ENCODE peak calls at places on chromosomes 5 and 9, in nine cellular contexts. I, Y, R, X, F, M, D, W and U are unnamed samples.

GRCh38 chr5:138444078-138444773 is 5.4 kb downstream of the REEP2 start:
- DNase-seq in W (no peak), D (peak), F (no peak), M (no peak), R (no peak), X (no peak), Y (no peak), I (no peak), U (no peak)

GRCh38 chr9:116262421-116262820 is 108.8 kb downstream of the PAPPA start:
- DNase-seq in W (no peak), Y (no peak), X (no peak), D (no peak), M (no peak), F (no peak), R (no peak), I (no peak), U (no peak)

GRCh38 chr5:82363524-82363923 is 85.4 kb upstream of the RPS23 start:
- DNase-seq in D (no peak), Y (no peak), W (no peak), I (no peak), M (no peak), R (no peak), X (no peak), F (no peak), U (no peak)

GRCh38 chr5:82749453-82749852 is 327.7 kb downstream of the TMEM167A start:
- DNase-seq in F (no peak), Y (no peak), W (no peak), X (no peak), I (no peak), M (no peak), D (no peak), R (peak), U (no peak)

GRCh38 chr9:98726735-98727134 is 18.0 kb upstream of the GABBR2 start:
- DNase-seq in R (peak), F (peak), Y (no peak), I (no peak), W (no peak), M (no peak), X (peak), D (no peak), U (no peak)

GRCh38 chr9:92378825-92379535 is 25.4 kb downstream of the OGN start:
- DNase-seq in W (no peak), F (no peak), I (no peak), R (no peak), M (no peak), D (no peak), X (no peak), Y (no peak), U (no peak)

GRCh38 chr9:27151693-27152397 is 42.8 kb downstream of the TEK start:
- DNase-seq in W (no peak), I (no peak), X (peak), M (no peak), F (peak), Y (no peak), R (peak), D (no peak), U (no peak)

GRCh38 chr5:11737010-11737409 is 167.2 kb downstream of the CTNND2 start:
- DNase-seq in W (no peak), F (no peak), M (no peak), Y (no peak), R (no peak), D (no peak), X (no peak), I (no peak), U (no peak)

GRCh38 chr5:67021031-67021430 is 175.6 kb downstream of the CD180 start:
- DNase-seq in W (no peak), R (no peak), Y (no peak), F (no peak), X (no peak), I (no peak), D (no peak), M (no peak), U (no peak)

GRCh38 chr9:133171161-133171955 is 7.6 kb upstream of the GBGT1 start:
- DNase-seq in R (no peak), D (no peak), W (no peak), M (peak), X (no peak), F (no peak), Y (no peak), I (no peak), U (peak)

GRCh38 chr5:62017092-62017491 is 288.9 kb upstream of the KIF2A start:
- DNase-seq in X (peak), D (no peak), F (peak), Y (no peak), I (no peak), M (no peak), R (no peak), W (no peak), U (no peak)

GRCh38 chr5:143509758-143510221 is 106.3 kb upstream of the NR3C1 start:
- DNase-seq in F (no peak), W (no peak), R (no peak), Y (peak), D (peak), X (no peak), I (no peak), M (no peak), U (peak)

GRCh38 chr5:168992687-168993086 is 308.3 kb downstream of the SLIT3 start:
- DNase-seq in D (no peak), F (no peak), Y (no peak), R (no peak), I (no peak), M (no peak), X (no peak), W (no peak), U (no peak)

GRCh38 chr9:123327697-123328100 is 28.3 kb upstream of the CRB2 start:
- DNase-seq in I (no peak), F (no peak), W (peak), M (peak), R (no peak), D (no peak), Y (no peak), X (no peak), U (no peak)

GRCh38 chr9:131545786-131546335 is 538 bp downstream of the PRRT1B start:
- DNase-seq in Y (no peak), W (no peak), R (no peak), F (no peak), X (no peak), I (no peak), M (peak), D (no peak), U (no peak)

GRCh38 chr5:100901851-100902341 is 1.2 kb downstream of the ST8SIA4 start:
- DNase-seq in M (peak), W (no peak), F (peak), D (peak), I (no peak), R (peak), Y (peak), X (peak), U (peak)

GRCh38 chr9:97861148-97861475 is 8.1 kb downstream of the FOXE1 start:
- DNase-seq in I (no peak), R (no peak), Y (no peak), D (no peak), W (no peak), X (no peak), M (no peak), F (no peak), U (no peak)

GRCh38 chr5:80216753-80217596 is 38.9 kb downstream of the SERINC5 start:
- DNase-seq in D (no peak), X (no peak), I (peak), M (no peak), F (no peak), Y (no peak), R (peak), W (no peak), U (no peak)

GRCh38 chr5:96880402-96881164 is 4.3 kb downstream of the ERAP2 start:
- DNase-seq in F (no peak), X (peak), R (peak), W (no peak), M (no peak), I (no peak), D (no peak), Y (no peak), U (no peak)

GRCh38 chr9:86902606-86903460 is 44.5 kb downstream of the GAS1 start:
- DNase-seq in R (no peak), Y (no peak), W (no peak), M (no peak), X (peak), I (peak), F (no peak), D (no peak), U (no peak)

GRCh38 chr9:109182940-109183798 is 16.1 kb upstream of the FRRS1L start:
- DNase-seq in Y (peak), D (peak), R (peak), I (no peak), M (peak), X (peak), W (peak), F (no peak), U (peak)

GRCh38 chr5:78533356-78533755 is 115.2 kb downstream of the LHFPL2 start:
- DNase-seq in I (no peak), W (no peak), R (peak), M (no peak), D (peak), Y (no peak), X (peak), F (no peak), U (no peak)

GRCh38 chr5:855771-856530 is 5.2 kb upstream of the ZDHHC11 start:
- DNase-seq in F (no peak), W (no peak), M (no peak), X (no peak), I (peak), D (no peak), Y (no peak), R (no peak), U (no peak)

GRCh38 chr5:122332589-122333555 is 20.8 kb downstream of the SNCAIP start:
- DNase-seq in Y (no peak), F (no peak), X (peak), M (no peak), R (no peak), I (no peak), D (no peak), W (no peak), U (no peak)

GRCh38 chr5:53338971-53339370 is 141.5 kb upstream of the FST start:
- DNase-seq in X (no peak), R (no peak), Y (no peak), M (no peak), F (no peak), D (no peak), W (no peak), I (no peak), U (no peak)

GRCh38 chr5:95712347-95712958 is 18.7 kb upstream of the RHOBTB3 start:
- DNase-seq in I (no peak), R (peak), F (no peak), Y (no peak), X (peak), D (no peak), M (no peak), W (peak), U (no peak)

GRCh38 chr9:113892861-113893491 is 16.9 kb downstream of the ZNF618 start:
- DNase-seq in M (no peak), D (no peak), I (no peak), X (peak), R (no peak), Y (no peak), F (no peak), W (no peak), U (no peak)

GRCh38 chr9:113895526-113895925 is 19.4 kb downstream of the ZNF618 start:
- DNase-seq in D (no peak), W (no peak), R (peak), I (no peak), M (no peak), F (no peak), Y (no peak), X (peak), U (no peak)

GRCh38 chr9:113890693-113891092 is 14.6 kb downstream of the ZNF618 start:
- DNase-seq in R (no peak), X (no peak), F (no peak), M (no peak), W (no peak), Y (no peak), D (no peak), I (no peak), U (no peak)

GRCh38 chr9:113896713-113897112 is 20.6 kb downstream of the ZNF618 start:
- DNase-seq in D (no peak), I (no peak), X (no peak), Y (no peak), M (no peak), R (no peak), W (no peak), F (no peak), U (no peak)

DNA sequence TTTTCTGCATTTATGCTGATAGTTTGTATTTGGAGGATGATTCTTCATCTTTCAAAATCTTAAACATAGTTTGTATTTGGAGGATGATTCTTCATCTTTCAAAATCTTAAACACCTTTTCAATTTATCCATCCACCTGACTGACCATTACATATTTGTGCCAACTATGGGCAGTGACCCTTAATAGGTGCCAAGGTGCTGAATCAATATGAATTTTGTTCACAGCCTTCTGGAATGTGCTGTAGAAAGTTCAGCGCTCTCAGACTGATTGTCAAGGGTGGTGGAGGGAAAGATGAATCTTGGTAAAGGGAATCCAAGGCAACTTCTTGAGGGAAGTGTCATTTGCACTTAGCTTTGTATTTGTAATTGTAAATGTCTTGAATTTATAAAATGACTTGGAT is 18.1 kb downstream of the ZNF618 start:
- DNase-seq in M (no peak), W (no peak), Y (no peak), X (no peak), R (no peak), F (no peak), I (no peak), D (no peak), U (no peak)
- TF ChIP-seq CTCF in M (no peak), W (no peak), Y (no peak), X (no peak), R (no peak), F (no peak), I (no peak), D (no peak), U (no peak)

GRCh38 chr5:98825582-98826375 is 52.3 kb downstream of the RGMB start:
- DNase-seq in M (no peak), D (no peak), W (no peak), F (no peak), Y (no peak), I (no peak), R (no peak), X (no peak), U (no peak)

GRCh38 chr5:98827862-98828261 is 54.4 kb downstream of the RGMB start:
- DNase-seq in I (no peak), W (no peak), Y (no peak), D (no peak), F (no peak), X (no peak), M (no peak), R (no peak), U (no peak)

DNA sequence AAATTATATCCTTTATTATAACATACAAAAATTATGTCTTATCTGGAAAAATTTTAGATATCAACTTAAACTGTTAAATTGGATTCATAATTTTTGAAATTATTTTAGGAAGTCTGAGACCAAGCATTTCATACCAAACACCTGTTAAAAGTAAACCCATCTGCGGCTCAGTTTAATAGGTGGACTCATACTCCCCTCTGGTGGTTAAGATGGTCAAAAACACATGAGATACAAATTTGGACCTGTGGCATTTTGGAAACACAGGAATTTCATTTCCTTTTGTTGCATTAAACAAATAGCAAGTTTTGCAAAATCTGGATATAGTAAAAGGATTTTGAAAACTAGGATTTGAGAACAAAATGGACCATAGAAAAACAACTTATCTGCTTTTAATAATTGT is 53.7 kb downstream of the RGMB start:
- DNase-seq in F (peak), W (peak), M (no peak), I (no peak), R (peak), D (no peak), X (peak), Y (no peak), U (no peak)
- TF ChIP-seq CTCF in F (peak), W (peak), M (peak), I (peak), R (peak), D (peak), X (peak), Y (peak), U (no peak)

GRCh38 chr5:92644271-92644886 is 936.6 kb downstream of the NR2F1-AS1 start:
- DNase-seq in F (no peak), W (no peak), D (no peak), M (no peak), I (no peak), X (no peak), R (peak), Y (no peak), U (no peak)
- TF ChIP-seq CTCF in F (no peak), W (no peak), D (no peak), M (no peak), I (no peak), X (peak), R (peak), Y (no peak), U (no peak)

GRCh38 chr5:127373858-127374491 is 83.4 kb downstream of the MEGF10 start:
- DNase-seq in Y (no peak), I (no peak), M (no peak), X (no peak), R (no peak), W (no peak), F (no peak), D (no peak), U (no peak)
- TF ChIP-seq CTCF in Y (peak), I (peak), M (peak), X (peak), R (peak), W (peak), F (no peak), D (peak), U (peak)

GRCh38 chr5:150758210-150758533 is 645 bp downstream of the DCTN4 start:
- DNase-seq in Y (no peak), R (no peak), F (no peak), W (no peak), X (no peak), I (no peak), M (no peak), D (no peak), U (no peak)

GRCh38 chr5:150762216-150762615 is 3.4 kb upstream of the DCTN4 start:
- DNase-seq in I (no peak), F (no peak), D (no peak), R (peak), X (peak), W (no peak), Y (no peak), M (no peak), U (no peak)

GRCh38 chr5:150757087-150757649 is 1.6 kb downstream of the DCTN4 start:
- DNase-seq in Y (no peak), R (no peak), M (no peak), I (no peak), W (no peak), F (no peak), X (no peak), D (no peak), U (no peak)

GRCh38 chr5:150759334-150759583 is 442 bp upstream of the DCTN4 start:
- DNase-seq in M (no peak), W (no peak), Y (no peak), F (no peak), X (no peak), D (no peak), R (no peak), I (no peak), U (no peak)

GRCh38 chr5:150758534-150759333 is at the start of gene DCTN4:
- DNase-seq in R (peak), F (peak), M (peak), D (peak), I (peak), X (peak), Y (peak), W (peak), U (peak)
- TF ChIP-seq CTCF in R (no peak), F (peak), M (no peak), D (no peak), I (no peak), X (no peak), Y (no peak), W (no peak), U (no peak)

DNA sequence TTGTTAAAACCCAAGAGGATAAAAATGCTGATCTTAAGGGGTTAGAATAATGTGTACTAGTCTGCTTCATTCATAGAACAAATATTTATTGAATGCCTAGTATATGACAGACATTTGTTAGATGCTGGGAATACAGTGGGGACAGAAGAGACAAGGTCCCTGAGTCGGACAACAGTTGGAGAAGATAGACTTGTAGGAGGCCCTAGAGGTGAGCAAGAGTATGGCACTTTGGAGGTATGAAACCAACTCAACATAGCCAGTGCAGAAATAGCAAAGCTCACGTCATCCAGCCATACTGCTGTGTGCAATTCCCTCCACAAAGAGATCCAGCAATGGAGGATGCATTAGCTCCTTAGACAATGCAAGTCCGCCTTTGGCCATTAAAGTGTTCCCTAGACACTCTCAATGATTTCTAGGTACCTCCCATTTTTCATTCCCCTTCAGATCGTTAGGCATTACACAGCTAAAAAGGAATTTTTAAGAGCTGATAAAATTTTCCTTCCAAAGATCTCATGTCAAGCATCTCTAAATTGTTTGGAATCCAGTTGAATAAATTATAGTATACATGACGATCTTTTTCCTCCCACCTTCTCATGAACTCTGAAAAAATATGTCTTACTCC is 1949.6 kb upstream of the WWC1 start:
- DNase-seq in I (no peak), D (no peak), M (no peak), R (peak), W (no peak), Y (no peak), F (no peak), X (no peak), U (no peak)
- TF ChIP-seq CTCF in I (no peak), D (no peak), M (no peak), R (peak), W (peak), Y (no peak), F (no peak), X (peak), U (no peak)

DNA sequence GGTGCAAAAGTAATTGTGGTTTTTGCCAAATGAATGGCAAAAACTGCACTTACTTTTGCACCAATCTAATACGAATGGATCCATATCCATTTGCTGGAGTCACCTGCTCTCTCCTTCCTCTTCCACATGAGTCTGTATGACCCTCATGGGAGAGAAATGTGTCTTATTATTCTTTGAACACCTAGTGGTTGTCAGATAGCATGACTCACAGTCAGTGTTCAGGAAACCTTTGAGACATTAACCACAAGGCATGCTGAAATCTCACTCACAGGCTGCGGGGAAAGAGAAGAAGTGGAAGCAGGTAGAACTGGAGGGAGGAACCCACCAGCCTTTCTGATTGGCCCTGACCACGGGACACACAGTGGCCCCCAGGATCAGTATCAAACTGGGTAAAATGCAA is 222.8 kb upstream of the KLF4 start:
- DNase-seq in M (no peak), X (peak), Y (no peak), I (no peak), R (peak), F (no peak), W (peak), D (no peak), U (no peak)
- TF ChIP-seq CTCF in M (no peak), X (peak), Y (peak), I (no peak), R (peak), F (no peak), W (no peak), D (no peak), U (no peak)

DNA sequence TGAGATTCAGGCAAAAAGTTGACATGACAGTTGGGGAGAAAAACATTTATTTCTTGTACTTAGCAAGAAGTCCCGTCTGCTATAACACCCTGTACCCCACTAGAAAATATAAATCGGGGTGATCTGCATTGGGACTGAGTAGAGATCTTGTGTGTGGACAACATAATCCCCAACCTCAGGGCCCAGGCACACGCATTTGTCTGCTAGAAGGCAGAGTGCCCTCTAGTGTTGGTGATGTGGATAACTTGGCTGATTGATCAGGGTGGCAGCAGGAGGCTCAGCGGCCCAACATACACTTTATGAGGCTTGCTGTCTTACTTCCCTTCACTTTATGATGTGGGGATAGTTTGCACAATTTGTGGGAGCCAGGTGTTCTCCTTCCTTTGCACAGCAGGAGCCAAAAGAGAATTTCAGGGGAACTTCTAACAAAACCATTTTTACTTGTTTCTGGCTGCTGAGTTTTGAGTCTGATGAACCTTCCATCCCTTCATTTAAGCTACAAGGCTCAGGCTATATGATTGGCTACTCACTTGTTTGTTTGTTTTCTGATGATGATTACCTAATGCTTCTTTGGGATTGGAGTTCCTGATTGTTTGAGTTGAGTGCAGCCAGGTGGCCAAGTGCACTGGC is 263.2 kb downstream of the DMAC1 start:
- DNase-seq in W (peak), X (peak), R (peak), I (peak), D (peak), F (peak), M (peak), Y (peak), U (peak)
- TF ChIP-seq CTCF in W (peak), X (peak), R (peak), I (peak), D (peak), F (peak), M (peak), Y (peak), U (peak)